ENCODE peak calls at places on chromosomes 5 and 9, in six cellular contexts. N is transverse colon, E is endothelial cell of umbilical vein, J is adrenal gland, T is body of pancreas, U is K562. B is an unnamed sample.
A peak's percentile ranks its signal among the peaks of the same experiment; 100 is the strongest.

GRCh38 chr9:126885089-126885753 is 24.8 kb downstream of the ZBTB34 start:
- DNase-seq in N (no peak), T (no peak), U (no peak), E (peak; percentile 78), J (peak; percentile 17), B (no peak)

GRCh38 chr5:103745353-103746065 is 182.9 kb upstream of the NUDT12 start:
- DNase-seq in N (no peak), T (no peak), E (no peak), J (no peak), U (no peak), B (no peak)

GRCh38 chr9:70097187-70097586 is 53.5 kb downstream of the MAMDC2 start:
- DNase-seq in J (no peak), T (no peak), E (no peak), N (no peak), U (no peak), B (no peak)

GRCh38 chr9:35862328-35862727 is 7.9 kb downstream of the OR13J1 start:
- DNase-seq in T (no peak), U (no peak), E (no peak), J (no peak), N (no peak), B (no peak)

GRCh38 chr9:73183917-73184861 is 32.5 kb downstream of the ANXA1 start:
- DNase-seq in U (peak; percentile 11), E (peak; percentile 47), N (no peak), J (no peak), T (no peak), B (no peak)

GRCh38 chr9:89523948-89524347 is 26.0 kb upstream of the SEMA4D start:
- DNase-seq in U (no peak), E (no peak), J (no peak), N (no peak), T (no peak), B (no peak)

GRCh38 chr5:541888-542692 is 17.8 kb upstream of the SLC9A3 start:
- DNase-seq in T (peak; percentile 9), E (no peak), U (no peak), J (no peak), N (peak; percentile 8), B (no peak)

GRCh38 chr5:74638776-74639537 is 1.6 kb downstream of the ENC1 start:
- DNase-seq in N (no peak), T (no peak), E (peak; percentile 65), J (no peak), U (no peak), B (no peak)

GRCh38 chr5:74798977-74799911 is 32.2 kb downstream of the NSA2 start:
- DNase-seq in E (no peak), T (no peak), U (no peak), N (no peak), J (no peak), B (no peak)

GRCh38 chr9:22084336-22085035 is 75.4 kb upstream of the CDKN2B start:
- DNase-seq in U (no peak), E (peak; percentile 80), N (no peak), J (peak; percentile 69), T (no peak), B (no peak)

GRCh38 chr9:123820139-123820538 is 109.8 kb downstream of the DENND1A start:
- DNase-seq in E (no peak), N (no peak), J (no peak), T (no peak), U (no peak), B (no peak)

GRCh38 chr5:116675628-116675910 is 100.9 kb upstream of the SEMA6A start:
- DNase-seq in J (no peak), U (no peak), N (no peak), E (no peak), T (no peak), B (no peak)

GRCh38 chr9:86487222-86487841 is 133.1 kb upstream of the TUT7 start:
- DNase-seq in N (no peak), T (no peak), E (peak; percentile 21), J (no peak), U (peak; percentile 19), B (no peak)

GRCh38 chr5:36689225-36689624 is 82.8 kb downstream of the SLC1A3 start:
- DNase-seq in J (no peak), N (no peak), T (no peak), U (no peak), E (no peak), B (no peak)

GRCh38 chr9:16118090-16118489 is 565.2 kb downstream of the CCDC171 start:
- DNase-seq in J (no peak), E (no peak), T (no peak), U (no peak), N (no peak), B (no peak)

GRCh38 chr5:151214614-151215545 is 9.0 kb downstream of the CCDC69 start:
- DNase-seq in J (peak; percentile 89), N (peak; percentile 50), T (no peak), E (no peak), U (no peak), B (peak; percentile 74)

GRCh38 chr9:130712564-130713285 is 19.1 kb downstream of the EXOSC2 start:
- DNase-seq in N (peak; percentile 98), J (peak; percentile 99), U (peak; percentile 99), E (peak; percentile 98), T (peak; percentile 98), B (peak; percentile 99)

GRCh38 chr9:806285-807156 is 35.0 kb upstream of the DMRT1 start:
- DNase-seq in E (peak; percentile 50), U (peak; percentile 9), N (no peak), J (peak; percentile 23), T (no peak), B (no peak)

GRCh38 chr5:144460608-144461007 is 289.9 kb downstream of the KCTD16 start:
- DNase-seq in J (no peak), N (no peak), T (no peak), E (no peak), U (no peak), B (no peak)

GRCh38 chr5:9395736-9396135 is 150.1 kb downstream of the SEMA5A start:
- DNase-seq in U (no peak), E (no peak), J (no peak), N (no peak), T (no peak), B (no peak)

GRCh38 chr5:83726912-83727311 is 6.3 kb upstream of the HAPLN1 start:
- DNase-seq in U (no peak), N (no peak), J (no peak), T (no peak), E (no peak), B (no peak)

GRCh38 chr9:114386361-114386885 is 1.4 kb downstream of the AKNA start:
- DNase-seq in T (no peak), U (no peak), J (no peak), E (no peak), N (no peak), B (no peak)

GRCh38 chr5:94849821-94850736 is 231.6 kb downstream of the SLF1 start:
- DNase-seq in J (peak; percentile 7), T (no peak), N (no peak), U (peak; percentile 25), E (peak; percentile 40), B (no peak)

DNA sequence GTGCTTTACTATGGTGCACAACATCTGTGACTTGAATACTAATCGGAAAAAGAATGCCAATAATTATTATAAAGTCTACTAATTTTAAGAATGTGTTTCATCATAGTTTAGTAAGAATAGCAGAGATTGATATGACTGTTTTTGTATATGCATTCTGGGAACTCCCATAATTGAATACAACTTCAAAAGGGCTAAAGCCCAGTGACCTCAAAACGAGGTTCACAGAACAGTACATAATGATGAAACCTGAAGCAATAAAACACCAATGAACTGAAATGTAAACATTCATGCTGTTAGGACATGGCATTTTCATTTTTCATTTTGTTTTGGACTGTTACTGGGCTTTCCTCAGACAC is 731 bp upstream of the JMY start:
- DNase-seq in J (no peak), U (no peak), T (no peak), N (no peak), E (no peak), B (no peak)
- TF ChIP-seq POLR2A in J (no peak), U (no peak), T (no peak), N (no peak), E (no peak), B (no peak)

DNA sequence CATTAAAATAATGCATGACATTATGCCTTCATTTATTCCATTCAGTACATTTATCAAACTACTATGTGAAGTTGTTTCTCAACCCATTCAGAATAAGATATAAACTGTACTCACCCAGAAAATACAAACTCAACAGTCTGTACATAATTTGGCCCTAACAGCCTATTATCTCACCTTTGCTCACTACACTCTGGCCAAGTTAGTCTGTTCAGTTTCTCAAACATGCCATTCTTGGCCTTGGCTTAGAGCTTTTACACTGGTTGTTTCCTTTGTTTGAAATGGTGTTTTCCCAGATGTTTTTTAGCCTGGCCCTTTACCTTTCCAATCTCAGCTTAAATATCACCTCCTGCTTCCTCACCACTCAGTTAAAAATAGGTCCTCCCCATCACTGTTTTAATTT is 13.6 kb downstream of the CDC42SE2 start:
- DNase-seq in U (no peak), N (no peak), T (no peak), J (no peak), E (no peak), B (no peak)
- H3K4me1 ChIP-seq in U (no peaks in the 10 kb centered on the region), N (peaks cover 82% of the 10 kb centered on the region), T (peaks cover 64% of the 10 kb centered on the region), J (peaks cover 31% of the 10 kb centered on the region), E (no peaks in the 10 kb centered on the region), B (peaks cover 3% of the 10 kb centered on the region)

DNA sequence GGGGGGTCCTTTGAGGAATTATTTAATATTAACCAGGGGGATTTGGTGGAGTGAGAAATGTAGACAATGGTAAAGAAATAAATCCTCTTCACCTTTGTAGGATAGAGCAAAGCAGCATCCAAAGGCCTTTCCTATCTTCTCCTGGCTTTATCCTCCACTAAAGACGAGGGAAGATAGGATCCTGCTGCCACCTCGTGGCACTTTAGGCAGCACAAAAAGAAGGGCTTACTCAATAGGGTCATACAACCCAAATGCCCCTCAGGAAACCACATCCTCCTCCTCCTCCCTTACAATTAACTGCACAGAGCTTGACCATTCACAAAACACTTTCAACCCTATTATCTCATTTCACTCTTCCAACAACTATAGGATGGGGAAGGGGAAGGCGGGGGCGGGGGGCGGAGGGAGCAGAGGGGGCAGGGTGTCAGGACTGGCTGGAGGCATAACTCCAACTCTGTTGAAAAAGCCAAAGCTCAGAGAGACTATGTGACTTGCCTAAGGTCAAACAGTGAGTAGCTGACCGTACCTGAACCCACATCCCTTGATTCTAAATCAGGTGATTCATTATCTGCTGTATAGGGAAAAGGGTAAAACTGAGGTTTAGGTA is 45.4 kb upstream of the MYOT start:
- DNase-seq in U (peak; percentile 40), T (peak; percentile 45), N (peak; percentile 45), J (peak; percentile 68), E (peak; percentile 31), B (peak; percentile 55)
- TF ChIP-seq CTCF in U (peak; percentile 56), T (no peak), N (peak; percentile 30), J (peak; percentile 58), E (peak; percentile 17), B (peak; percentile 56)

DNA sequence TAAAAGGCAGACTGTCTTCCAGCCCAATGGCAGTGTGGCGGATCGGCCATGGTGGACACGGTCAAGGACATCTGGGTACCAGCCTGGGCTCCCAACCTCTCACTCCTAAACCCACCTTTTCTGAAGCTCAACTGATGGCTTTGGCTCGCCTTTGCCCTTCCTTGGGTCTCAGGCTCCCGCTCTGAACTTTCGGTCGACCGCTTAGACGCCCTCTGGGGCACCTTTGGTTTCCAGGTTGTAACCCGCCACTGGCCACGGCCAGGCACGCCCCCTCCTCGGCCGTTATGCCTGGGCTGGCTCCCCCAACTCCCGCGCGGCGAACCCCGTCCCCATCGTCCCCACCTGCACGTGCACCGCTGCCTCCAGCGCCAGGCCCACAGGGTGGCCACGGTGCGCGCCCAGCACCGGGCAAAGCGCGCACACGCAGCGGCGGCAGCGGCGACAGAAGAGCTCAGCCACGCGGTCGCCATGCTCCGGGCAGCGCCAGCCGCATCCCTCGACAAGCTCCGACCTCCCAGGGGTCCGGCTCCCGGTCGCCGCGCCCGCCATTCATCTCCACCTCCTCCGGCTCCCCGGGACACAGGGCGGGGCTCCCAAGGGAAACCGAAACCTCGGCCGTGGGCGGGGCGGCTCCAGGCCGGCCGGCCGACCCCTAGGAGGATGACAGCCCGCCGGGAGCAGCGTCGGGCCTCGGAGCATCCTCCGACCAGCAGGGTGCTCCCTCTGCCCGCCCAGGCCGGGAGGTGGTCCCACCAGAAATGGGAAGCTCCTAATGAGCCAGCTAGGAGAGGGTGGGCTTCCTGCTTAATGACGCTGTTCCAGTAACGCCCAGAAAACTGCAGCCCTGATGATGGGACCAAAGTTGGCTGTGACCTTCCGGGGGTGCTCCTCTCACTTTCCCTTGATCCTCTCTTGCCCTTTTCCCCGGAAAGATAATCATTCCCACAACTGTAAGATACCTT is at the start of gene TRIM14:
- DNase-seq in U (peak; percentile 87), E (peak; percentile 57), T (peak; percentile 35), N (peak; percentile 85), J (peak; percentile 52), B (no peak)
- TF ChIP-seq POLR2A in U (peak; percentile 67), E (no peak), T (no peak), N (peak; percentile 48), J (no peak), B (no peak)

B was measured in gastrocnemius medialis.